ENCODE peak calls at places on chromosomes 1 and 21, in four cellular contexts. One of them, this sample, is unnamed.

GRCh38 chr1:43344267-43344666 is 6.6 kb downstream of the MPL start:
- DNase-seq in hepatocyte: no peak
- DNase-seq in CD8-positive, alpha-beta T cell: no peak
- DNase-seq in uterus: no peak
- DNase-seq in this sample: no peak

GRCh38 chr1:94422115-94422820 is 4.1 kb downstream of the ABCD3 start:
- DNase-seq in hepatocyte: no peak
- DNase-seq in CD8-positive, alpha-beta T cell: no peak
- DNase-seq in uterus: no peak
- DNase-seq in this sample: no peak

GRCh38 chr1:182196897-182197546 is 135.5 kb upstream of the ZNF648 start:
- DNase-seq in CD8-positive, alpha-beta T cell: no peak
- DNase-seq in hepatocyte: no peak
- DNase-seq in uterus: peak; percentile 39
- DNase-seq in this sample: peak; percentile 68

GRCh38 chr1:58783090-58783992 is 506 bp downstream of the JUN start:
- DNase-seq in hepatocyte: peak; percentile 68
- DNase-seq in CD8-positive, alpha-beta T cell: no peak
- DNase-seq in uterus: no peak
- DNase-seq in this sample: peak; percentile 70

GRCh38 chr1:223233410-223234163 is 90.5 kb upstream of the TLR5 start:
- DNase-seq in hepatocyte: peak; percentile 74
- DNase-seq in uterus: no peak
- DNase-seq in CD8-positive, alpha-beta T cell: no peak
- DNase-seq in this sample: no peak

GRCh38 chr1:198880397-198880796 is 241.6 kb downstream of the PTPRC start:
- DNase-seq in hepatocyte: no peak
- DNase-seq in uterus: no peak
- DNase-seq in CD8-positive, alpha-beta T cell: no peak
- DNase-seq in this sample: no peak

GRCh38 chr1:28756846-28757245 is 20.1 kb downstream of the YTHDF2 start:
- DNase-seq in hepatocyte: no peak
- DNase-seq in CD8-positive, alpha-beta T cell: no peak
- DNase-seq in uterus: no peak
- DNase-seq in this sample: no peak

GRCh38 chr1:226565476-226565875 is 16.9 kb downstream of the STUM start:
- DNase-seq in uterus: no peak
- DNase-seq in hepatocyte: no peak
- DNase-seq in CD8-positive, alpha-beta T cell: no peak
- DNase-seq in this sample: no peak

GRCh38 chr1:96418969-96419368 is 302.6 kb upstream of the PTBP2 start:
- DNase-seq in hepatocyte: no peak
- DNase-seq in uterus: no peak
- DNase-seq in CD8-positive, alpha-beta T cell: no peak
- DNase-seq in this sample: no peak

GRCh38 chr1:72498393-72498792 is 216.1 kb upstream of the NEGR1 start:
- DNase-seq in CD8-positive, alpha-beta T cell: no peak
- DNase-seq in hepatocyte: no peak
- DNase-seq in uterus: no peak
- DNase-seq in this sample: no peak

GRCh38 chr1:157852476-157852875 is 10.9 kb upstream of the CD5L start:
- DNase-seq in CD8-positive, alpha-beta T cell: no peak
- DNase-seq in hepatocyte: no peak
- DNase-seq in uterus: no peak
- DNase-seq in this sample: no peak

GRCh38 chr1:93600663-93601062 is 81.0 kb downstream of the BCAR3 start:
- DNase-seq in hepatocyte: no peak
- DNase-seq in uterus: no peak
- DNase-seq in CD8-positive, alpha-beta T cell: no peak
- DNase-seq in this sample: no peak

GRCh38 chr1:241475688-241476087 is 43.9 kb downstream of the FH start:
- DNase-seq in hepatocyte: no peak
- DNase-seq in CD8-positive, alpha-beta T cell: no peak
- DNase-seq in uterus: no peak
- DNase-seq in this sample: no peak

GRCh38 chr1:43205671-43206070 is 33.5 kb downstream of the CFAP57 start:
- DNase-seq in hepatocyte: no peak
- DNase-seq in uterus: no peak
- DNase-seq in CD8-positive, alpha-beta T cell: no peak
- DNase-seq in this sample: no peak

GRCh38 chr1:21586926-21587601 is 77.8 kb downstream of the ALPL start:
- DNase-seq in hepatocyte: peak; percentile 88
- DNase-seq in CD8-positive, alpha-beta T cell: no peak
- DNase-seq in uterus: peak; percentile 21
- DNase-seq in this sample: peak; percentile 65

GRCh38 chr1:93585059-93585966 is 96.3 kb downstream of the BCAR3 start:
- DNase-seq in hepatocyte: peak; percentile 92
- DNase-seq in CD8-positive, alpha-beta T cell: no peak
- DNase-seq in uterus: no peak
- DNase-seq in this sample: peak; percentile 84

GRCh38 chr1:17561561-17561985 is 22.1 kb downstream of the ARHGEF10L start:
- DNase-seq in CD8-positive, alpha-beta T cell: no peak
- DNase-seq in uterus: peak; percentile 55
- DNase-seq in hepatocyte: no peak
- DNase-seq in this sample: no peak

GRCh38 chr1:47184771-47185677 is 4.8 kb downstream of the PDZK1IP1 start:
- DNase-seq in uterus: no peak
- DNase-seq in hepatocyte: no peak
- DNase-seq in CD8-positive, alpha-beta T cell: no peak
- DNase-seq in this sample: no peak

GRCh38 chr1:22349302-22350043 is 102.2 kb upstream of the ZBTB40 start:
- DNase-seq in uterus: no peak
- DNase-seq in CD8-positive, alpha-beta T cell: no peak
- DNase-seq in hepatocyte: no peak
- DNase-seq in this sample: no peak

GRCh38 chr21:41680444-41681335 is 86.2 kb downstream of the RIPK4 start:
- DNase-seq in hepatocyte: no peak
- DNase-seq in uterus: no peak
- DNase-seq in CD8-positive, alpha-beta T cell: no peak
- DNase-seq in this sample: no peak

GRCh38 chr1:184296466-184297243 is 90.2 kb upstream of the C1orf21 start:
- DNase-seq in uterus: peak; percentile 85
- DNase-seq in CD8-positive, alpha-beta T cell: no peak
- DNase-seq in hepatocyte: peak; percentile 64
- DNase-seq in this sample: peak; percentile 96

GRCh38 chr1:158689110-158689509 is 2.6 kb upstream of the SPTA1 start:
- DNase-seq in CD8-positive, alpha-beta T cell: no peak
- DNase-seq in uterus: no peak
- DNase-seq in hepatocyte: no peak
- DNase-seq in this sample: no peak

GRCh38 chr1:35931424-35932157 is 686 bp downstream of the AGO3 start:
- DNase-seq in hepatocyte: peak; percentile 58
- DNase-seq in CD8-positive, alpha-beta T cell: no peak
- DNase-seq in uterus: no peak
- DNase-seq in this sample: no peak

GRCh38 chr1:27887215-27888035 is 15.1 kb downstream of the THEMIS2 start:
- DNase-seq in uterus: no peak
- DNase-seq in hepatocyte: no peak
- DNase-seq in CD8-positive, alpha-beta T cell: no peak
- DNase-seq in this sample: no peak

GRCh38 chr1:224722838-224723237 is 106.7 kb downstream of the CNIH3 start:
- DNase-seq in uterus: no peak
- DNase-seq in hepatocyte: no peak
- DNase-seq in CD8-positive, alpha-beta T cell: no peak
- DNase-seq in this sample: no peak

GRCh38 chr21:44348861-44349260 is 4.6 kb upstream of the TRPM2 start:
- DNase-seq in CD8-positive, alpha-beta T cell: no peak
- DNase-seq in uterus: no peak
- DNase-seq in hepatocyte: no peak
- DNase-seq in this sample: no peak

GRCh38 chr1:230768903-230769570 is 21.8 kb downstream of the CAPN9 start:
- DNase-seq in CD8-positive, alpha-beta T cell: no peak
- DNase-seq in hepatocyte: peak; percentile 50
- DNase-seq in uterus: no peak
- DNase-seq in this sample: no peak

GRCh38 chr1:67747667-67748066 is 62.7 kb downstream of the GADD45A start:
- DNase-seq in uterus: no peak
- DNase-seq in CD8-positive, alpha-beta T cell: no peak
- DNase-seq in hepatocyte: no peak
- DNase-seq in this sample: no peak

GRCh38 chr21:25582888-25583287 is 24.4 kb downstream of the MRPL39 start:
- DNase-seq in CD8-positive, alpha-beta T cell: no peak
- DNase-seq in uterus: no peak
- DNase-seq in hepatocyte: no peak
- DNase-seq in this sample: no peak

GRCh38 chr1:228341450-228341813 is 65.2 kb downstream of the TRIM11 start:
- DNase-seq in CD8-positive, alpha-beta T cell: no peak
- DNase-seq in hepatocyte: no peak
- DNase-seq in uterus: peak; percentile 11
- DNase-seq in this sample: no peak

GRCh38 chr21:17818158-17819113 is 720 bp downstream of the C21orf91 start:
- DNase-seq in uterus: peak; percentile 26
- DNase-seq in CD8-positive, alpha-beta T cell: peak; percentile 18
- DNase-seq in hepatocyte: peak; percentile 62
- DNase-seq in this sample: no peak

GRCh38 chr1:60573121-60573520 is 499.6 kb upstream of the C1orf87 start:
- DNase-seq in uterus: no peak
- DNase-seq in CD8-positive, alpha-beta T cell: no peak
- DNase-seq in hepatocyte: no peak
- DNase-seq in this sample: no peak

GRCh38 chr1:58570817-58571216 is 6.2 kb downstream of the TACSTD2 start:
- DNase-seq in hepatocyte: no peak
- DNase-seq in CD8-positive, alpha-beta T cell: no peak
- DNase-seq in uterus: no peak
- DNase-seq in this sample: peak; percentile 55

DNA sequence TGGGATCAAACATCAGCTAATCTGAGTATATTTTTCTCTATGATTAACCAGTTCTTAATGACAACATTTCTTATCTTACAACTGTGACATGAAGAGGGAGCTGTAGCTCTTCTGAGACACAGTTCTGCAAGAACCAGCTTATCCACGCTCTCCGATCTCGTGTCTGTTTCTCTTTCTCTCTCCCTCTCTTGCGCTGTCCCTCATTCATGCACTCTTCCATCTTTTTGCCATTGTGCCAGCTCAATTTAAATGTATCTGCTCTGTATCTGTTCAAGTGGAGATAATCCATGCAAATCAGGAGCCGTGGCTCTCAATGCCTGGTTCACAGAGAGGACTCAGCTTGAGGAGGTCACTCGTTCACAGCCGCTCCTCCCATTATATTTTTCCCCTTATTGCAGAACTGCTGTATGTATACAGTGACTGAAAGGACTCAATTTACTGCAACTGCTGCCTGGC is 494.7 kb upstream of the ADGRL2 start:
- DNase-seq in uterus: no peak
- DNase-seq in hepatocyte: peak; percentile 75
- DNase-seq in CD8-positive, alpha-beta T cell: no peak
- DNase-seq in this sample: no peak
- H3K4me3 ChIP-seq in uterus: peak overlapping the region; percentile 30
- H3K4me3 ChIP-seq in hepatocyte: peak overlapping the region; percentile 54
- H3K4me3 ChIP-seq in CD8-positive, alpha-beta T cell: no peak overlapping the region
- H3K4me3 ChIP-seq in this sample: peak overlapping the region; percentile 39

GRCh38 chr1:68819190-68819829 is 322.4 kb upstream of the DEPDC1 start:
- DNase-seq in CD8-positive, alpha-beta T cell: no peak
- DNase-seq in hepatocyte: peak; percentile 33
- DNase-seq in uterus: no peak
- DNase-seq in this sample: no peak
- TF ChIP-seq CTCF in CD8-positive, alpha-beta T cell: no peak
- TF ChIP-seq CTCF in hepatocyte: peak; percentile 56
- TF ChIP-seq CTCF in uterus: no peak
- TF ChIP-seq CTCF in this sample: peak; percentile 59

DNA sequence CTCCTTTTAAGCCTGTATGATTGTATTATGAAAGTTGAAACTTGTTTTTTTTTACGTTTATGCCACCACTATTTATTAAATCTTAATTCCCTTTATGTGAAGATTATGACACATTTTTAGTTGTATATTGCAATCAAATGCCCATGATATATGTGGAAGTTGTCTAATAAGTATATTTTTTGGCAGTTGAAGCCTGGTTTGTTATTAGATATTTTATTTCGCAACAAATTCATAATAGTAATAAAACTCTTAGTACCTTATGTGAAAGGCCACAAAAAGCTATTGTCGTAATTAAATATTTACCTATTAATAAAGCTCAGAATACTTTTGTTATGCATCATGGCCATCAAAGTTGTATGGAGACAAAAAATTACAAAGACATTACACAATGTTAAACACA is 386.8 kb downstream of the NCAM2 start:
- DNase-seq in CD8-positive, alpha-beta T cell: no peak
- DNase-seq in uterus: no peak
- DNase-seq in hepatocyte: no peak
- DNase-seq in this sample: no peak
- H3K9me3 ChIP-seq in CD8-positive, alpha-beta T cell: no peaks in the 10 kb centered on the region
- H3K9me3 ChIP-seq in uterus: no peaks in the 10 kb centered on the region
- H3K9me3 ChIP-seq in hepatocyte: no peaks in the 10 kb centered on the region
- H3K9me3 ChIP-seq in this sample: no peaks in the 10 kb centered on the region

DNA sequence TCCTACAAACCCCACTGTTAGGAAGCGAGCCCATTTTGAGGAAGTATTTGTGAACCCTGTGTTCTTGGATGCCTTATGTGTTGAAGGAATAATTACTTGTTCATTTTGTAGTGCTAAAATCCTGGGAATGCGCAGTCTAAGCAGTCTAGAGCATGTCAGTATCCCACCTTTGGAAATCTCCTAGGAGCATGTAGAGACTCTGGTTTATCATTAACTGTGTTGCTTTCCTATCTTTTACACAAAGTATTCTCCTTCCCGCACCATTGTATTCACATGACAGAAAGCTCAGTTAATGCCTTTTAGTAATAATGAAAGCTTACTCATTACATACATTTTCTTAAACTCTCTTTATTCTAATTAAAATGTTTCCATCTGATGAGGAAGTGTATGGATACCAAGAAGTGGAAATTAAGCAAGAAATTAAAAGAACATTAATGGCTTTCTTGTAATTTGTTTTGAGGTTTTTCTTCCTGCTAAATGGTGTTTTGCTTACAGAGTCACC is 99.4 kb downstream of the CAMTA1 start:
- DNase-seq in hepatocyte: peak; percentile 22
- DNase-seq in CD8-positive, alpha-beta T cell: no peak
- DNase-seq in uterus: no peak
- DNase-seq in this sample: no peak
- H3K4me3 ChIP-seq in hepatocyte: no peak overlapping the region
- H3K4me3 ChIP-seq in CD8-positive, alpha-beta T cell: no peak overlapping the region
- H3K4me3 ChIP-seq in uterus: no peak overlapping the region
- H3K4me3 ChIP-seq in this sample: no peak overlapping the region

GRCh38 chr1:166875734-166876539 is at the start of gene TADA1:
- DNase-seq in CD8-positive, alpha-beta T cell: peak; percentile 97
- DNase-seq in uterus: peak; percentile 98
- DNase-seq in hepatocyte: peak; percentile 99
- DNase-seq in this sample: peak; percentile 98
- TF ChIP-seq CTCF in CD8-positive, alpha-beta T cell: no peak
- TF ChIP-seq CTCF in uterus: peak; percentile 36
- TF ChIP-seq CTCF in hepatocyte: no peak
- TF ChIP-seq CTCF in this sample: peak; percentile 60

GRCh38 chr21:45778686-45779085 is 135.2 kb downstream of the PCBP3 start:
- DNase-seq in CD8-positive, alpha-beta T cell: no peak
- DNase-seq in hepatocyte: no peak
- DNase-seq in uterus: no peak
- DNase-seq in this sample: no peak

GRCh38 chr21:45781741-45782140 is 138.2 kb downstream of the PCBP3 start:
- DNase-seq in hepatocyte: no peak
- DNase-seq in CD8-positive, alpha-beta T cell: no peak
- DNase-seq in uterus: no peak
- DNase-seq in this sample: no peak

GRCh38 chr21:45780647-45781046 is 137.1 kb downstream of the PCBP3 start:
- DNase-seq in CD8-positive, alpha-beta T cell: no peak
- DNase-seq in hepatocyte: no peak
- DNase-seq in uterus: no peak
- DNase-seq in this sample: no peak

GRCh38 chr21:45779226-45779625 is 135.7 kb downstream of the PCBP3 start:
- DNase-seq in CD8-positive, alpha-beta T cell: no peak
- DNase-seq in hepatocyte: no peak
- DNase-seq in uterus: no peak
- DNase-seq in this sample: no peak

GRCh38 chr21:45776971-45777370 is 133.4 kb downstream of the PCBP3 start:
- DNase-seq in CD8-positive, alpha-beta T cell: no peak
- DNase-seq in hepatocyte: no peak
- DNase-seq in uterus: no peak
- DNase-seq in this sample: no peak
- H3K9me3 ChIP-seq in CD8-positive, alpha-beta T cell: no peaks in the 10 kb centered on the region
- H3K9me3 ChIP-seq in hepatocyte: no peaks in the 10 kb centered on the region
- H3K9me3 ChIP-seq in uterus: no peaks in the 10 kb centered on the region
- H3K9me3 ChIP-seq in this sample: no peaks in the 10 kb centered on the region